ENCODE peak calls at places on chromosomes 2 and 18, in ten cellular contexts. Y is Right ventricle myocardium inferior; D is GM20000; K is KG1; Q is fibroblast of villous mesenchyme; E is effector CD4-positive, alpha-beta T cell; V is C1 segment of cervical spinal cord; M is HCEC 1CT; C is globus pallidus; B is left kidney. N is an unnamed sample.

GRCh38 chr2:13212115-13212514 is 495.4 kb downstream of the TRIB2 start:
- DNase-seq in Y (no peak), D (no peak), K (no peak), Q (no peak), E (no peak), V (no peak), M (no peak), C (no peak), B (no peak), N (no peak)

GRCh38 chr2:190562121-190562520 is 27.6 kb upstream of the NEMP2 start:
- DNase-seq in Y (no peak), D (no peak), K (no peak), Q (no peak), E (no peak), V (no peak), M (no peak), C (peak; percentile 31), B (no peak), N (no peak)

GRCh38 chr2:149192425-149192824 is 138.0 kb upstream of the LYPD6 start:
- DNase-seq in Y (no peak), D (no peak), K (no peak), Q (no peak), E (no peak), V (no peak), M (no peak), C (no peak), B (no peak), N (no peak)

GRCh38 chr2:127700527-127701192 is 637 bp upstream of the SFT2D3 start:
- DNase-seq in Y (peak; percentile 86), D (peak; percentile 91), K (no peak), Q (no peak), E (no peak), V (peak; percentile 36), M (no peak), C (peak; percentile 51), B (peak; percentile 65), N (no peak)

GRCh38 chr2:121102949-121103348 is 182.1 kb downstream of the TFCP2L1 start:
- DNase-seq in Y (no peak), D (no peak), K (no peak), Q (no peak), E (no peak), V (no peak), M (no peak), C (no peak), B (peak; percentile 53), N (no peak)

GRCh38 chr18:11183621-11184020 is 34.3 kb upstream of the PIEZO2 start:
- DNase-seq in Y (no peak), D (no peak), K (no peak), Q (no peak), E (no peak), V (no peak), M (no peak), C (no peak), B (no peak), N (no peak)

GRCh38 chr2:163210430-163210918 is 371.9 kb upstream of the KCNH7 start:
- DNase-seq in Y (no peak), D (no peak), K (no peak), Q (peak; percentile 63), E (no peak), V (no peak), M (peak; percentile 89), C (no peak), B (no peak), N (no peak)

GRCh38 chr18:12608292-12608691 is 49.6 kb downstream of the SPIRE1 start:
- DNase-seq in Y (no peak), D (no peak), K (no peak), Q (peak; percentile 57), E (no peak), V (no peak), M (peak; percentile 25), C (no peak), B (no peak), N (no peak)

GRCh38 chr2:113111823-113112287 is 15.5 kb upstream of the IL1RN start:
- DNase-seq in Y (no peak), D (no peak), K (no peak), Q (no peak), E (no peak), V (no peak), M (no peak), C (no peak), B (no peak), N (no peak)

GRCh38 chr2:185583058-185583816 is 155.4 kb upstream of the FSIP2 start:
- DNase-seq in Y (no peak), D (no peak), K (no peak), Q (no peak), E (no peak), V (no peak), M (peak; percentile 80), C (no peak), B (no peak), N (no peak)

GRCh38 chr2:26900831-26901321 is 52.9 kb downstream of the DPYSL5 start:
- DNase-seq in Y (no peak), D (no peak), K (no peak), Q (no peak), E (no peak), V (no peak), M (no peak), C (no peak), B (peak; percentile 48), N (no peak)

GRCh38 chr2:72155151-72155550 is 7.5 kb upstream of the CYP26B1 start:
- DNase-seq in Y (no peak), D (no peak), K (no peak), Q (no peak), E (no peak), V (no peak), M (no peak), C (no peak), B (no peak), N (no peak)

GRCh38 chr2:14843507-14844204 is 211.1 kb downstream of the LRATD1 start:
- DNase-seq in Y (no peak), D (no peak), K (no peak), Q (no peak), E (no peak), V (no peak), M (no peak), C (no peak), B (no peak), N (no peak)

GRCh38 chr18:8493141-8493540 is 116.1 kb upstream of the RAB12 start:
- DNase-seq in Y (peak; percentile 40), D (no peak), K (no peak), Q (no peak), E (no peak), V (no peak), M (no peak), C (no peak), B (no peak), N (no peak)

GRCh38 chr2:195834836-195835235 is 177.8 kb downstream of the SLC39A10 start:
- DNase-seq in Y (no peak), D (no peak), K (no peak), Q (no peak), E (no peak), V (no peak), M (no peak), C (no peak), B (no peak), N (no peak)

GRCh38 chr2:241842620-241843211 is 16.0 kb downstream of the PDCD1 start:
- DNase-seq in Y (peak; percentile 66), D (peak; percentile 89), K (no peak), Q (peak; percentile 14), E (peak; percentile 30), V (no peak), M (no peak), C (no peak), B (peak; percentile 48), N (no peak)

GRCh38 chr2:73516033-73516432 is 126.2 kb downstream of the NAT8 start:
- DNase-seq in Y (no peak), D (no peak), K (no peak), Q (no peak), E (no peak), V (no peak), M (peak; percentile 15), C (no peak), B (no peak), N (no peak)

GRCh38 chr2:184611221-184612085 is 13.1 kb downstream of the ZNF804A start:
- DNase-seq in Y (no peak), D (no peak), K (no peak), Q (peak; percentile 25), E (no peak), V (no peak), M (peak; percentile 59), C (no peak), B (peak; percentile 13), N (no peak)

GRCh38 chr2:101921319-101921960 is 70.3 kb upstream of the IL1R2 start:
- DNase-seq in Y (no peak), D (no peak), K (peak; percentile 46), Q (no peak), E (no peak), V (no peak), M (no peak), C (peak; percentile 49), B (no peak), N (no peak)

GRCh38 chr2:142131016-142131714 is at the start of gene LRP1B:
- DNase-seq in Y (no peak), D (peak; percentile 23), K (no peak), Q (peak; percentile 37), E (no peak), V (peak; percentile 56), M (peak; percentile 65), C (peak; percentile 69), B (peak; percentile 80), N (peak; percentile 54)

GRCh38 chr18:73950116-73950705 is 197.4 kb downstream of the FBXO15 start:
- DNase-seq in Y (no peak), D (no peak), K (no peak), Q (no peak), E (no peak), V (no peak), M (no peak), C (no peak), B (no peak), N (no peak)

GRCh38 chr2:187993516-187993915 is 298.2 kb upstream of the GULP1 start:
- DNase-seq in Y (no peak), D (no peak), K (no peak), Q (peak; percentile 67), E (no peak), V (no peak), M (no peak), C (no peak), B (peak; percentile 26), N (no peak)

GRCh38 chr2:232857158-232857563 is 12.9 kb upstream of the SNORC start:
- DNase-seq in Y (no peak), D (no peak), K (no peak), Q (peak; percentile 48), E (no peak), V (no peak), M (peak; percentile 25), C (no peak), B (peak; percentile 50), N (no peak)

GRCh38 chr2:238883315-238884004 is 35.6 kb downstream of the TWIST2 start:
- DNase-seq in Y (no peak), D (no peak), K (no peak), Q (peak; percentile 93), E (no peak), V (no peak), M (no peak), C (no peak), B (peak; percentile 41), N (no peak)

GRCh38 chr2:96954490-96954846 is 31.9 kb downstream of the FAM178B start:
- DNase-seq in Y (no peak), D (peak; percentile 69), K (peak; percentile 28), Q (no peak), E (no peak), V (no peak), M (no peak), C (no peak), B (peak; percentile 26), N (no peak)

GRCh38 chr2:197873293-197873701 is 68.9 kb downstream of the PLCL1 start:
- DNase-seq in Y (no peak), D (no peak), K (no peak), Q (peak; percentile 19), E (no peak), V (no peak), M (peak; percentile 37), C (peak; percentile 61), B (no peak), N (no peak)

GRCh38 chr2:9653485-9654271 is 22.9 kb upstream of the YWHAQ start:
- DNase-seq in Y (no peak), D (no peak), K (no peak), Q (no peak), E (no peak), V (no peak), M (no peak), C (peak; percentile 94), B (no peak), N (peak; percentile 43)

GRCh38 chr2:174596994-174597346 is 634 bp downstream of the WIPF1 start:
- DNase-seq in Y (no peak), D (no peak), K (no peak), Q (no peak), E (no peak), V (no peak), M (no peak), C (no peak), B (no peak), N (no peak)

N was measured in anterior cingulate cortex.